ENCODE peak calls at places on chromosomes 3 and 15, in eight cellular contexts. One of them, this sample, is unnamed.

GRCh38 chr3:189712906-189713483 is 81.8 kb downstream of the TP63 start:
- DNase-seq in iris pigment epithelial cell: peak
- DNase-seq in astrocyte of the hippocampus: no peak
- DNase-seq in putamen: no peak
- DNase-seq in brain microvascular endothelial cell: no peak
- DNase-seq in stimulated activated CD4-positive, alpha-beta T cell treated with anti-CD3 and anti-CD28 coated beads, Interleukin-12 subunit alpha, Interleukin-12 subunit beta, amount 100 ng/mL, for 24 hours: no peak
- DNase-seq in MV-4-11: no peak
- DNase-seq in RCC 7860: no peak
- DNase-seq in this sample: no peak

GRCh38 chr15:36221992-36222391 is 357.4 kb upstream of the CDIN1 start:
- DNase-seq in iris pigment epithelial cell: no peak
- DNase-seq in astrocyte of the hippocampus: no peak
- DNase-seq in putamen: no peak
- DNase-seq in brain microvascular endothelial cell: no peak
- DNase-seq in stimulated activated CD4-positive, alpha-beta T cell treated with anti-CD3 and anti-CD28 coated beads, Interleukin-12 subunit alpha, Interleukin-12 subunit beta, amount 100 ng/mL, for 24 hours: no peak
- DNase-seq in MV-4-11: no peak
- DNase-seq in RCC 7860: no peak
- DNase-seq in this sample: no peak

GRCh38 chr3:31448035-31448881 is 84.5 kb upstream of the STT3B start:
- DNase-seq in iris pigment epithelial cell: peak
- DNase-seq in astrocyte of the hippocampus: no peak
- DNase-seq in putamen: no peak
- DNase-seq in brain microvascular endothelial cell: no peak
- DNase-seq in stimulated activated CD4-positive, alpha-beta T cell treated with anti-CD3 and anti-CD28 coated beads, Interleukin-12 subunit alpha, Interleukin-12 subunit beta, amount 100 ng/mL, for 24 hours: no peak
- DNase-seq in MV-4-11: no peak
- DNase-seq in RCC 7860: no peak
- DNase-seq in this sample: peak

GRCh38 chr3:194050782-194051320 is 85.1 kb upstream of the HES1 start:
- DNase-seq in iris pigment epithelial cell: no peak
- DNase-seq in astrocyte of the hippocampus: no peak
- DNase-seq in putamen: no peak
- DNase-seq in brain microvascular endothelial cell: no peak
- DNase-seq in stimulated activated CD4-positive, alpha-beta T cell treated with anti-CD3 and anti-CD28 coated beads, Interleukin-12 subunit alpha, Interleukin-12 subunit beta, amount 100 ng/mL, for 24 hours: no peak
- DNase-seq in MV-4-11: no peak
- DNase-seq in RCC 7860: no peak
- DNase-seq in this sample: no peak

GRCh38 chr15:90300988-90301715 is 35.7 kb downstream of the NGRN start:
- DNase-seq in iris pigment epithelial cell: peak
- DNase-seq in astrocyte of the hippocampus: peak
- DNase-seq in putamen: no peak
- DNase-seq in brain microvascular endothelial cell: peak
- DNase-seq in stimulated activated CD4-positive, alpha-beta T cell treated with anti-CD3 and anti-CD28 coated beads, Interleukin-12 subunit alpha, Interleukin-12 subunit beta, amount 100 ng/mL, for 24 hours: peak
- DNase-seq in MV-4-11: no peak
- DNase-seq in RCC 7860: peak
- DNase-seq in this sample: peak

GRCh38 chr3:143480306-143480852 is 360.8 kb downstream of the CHST2 start:
- DNase-seq in iris pigment epithelial cell: peak
- DNase-seq in astrocyte of the hippocampus: peak
- DNase-seq in putamen: no peak
- DNase-seq in brain microvascular endothelial cell: peak
- DNase-seq in stimulated activated CD4-positive, alpha-beta T cell treated with anti-CD3 and anti-CD28 coated beads, Interleukin-12 subunit alpha, Interleukin-12 subunit beta, amount 100 ng/mL, for 24 hours: no peak
- DNase-seq in MV-4-11: no peak
- DNase-seq in RCC 7860: peak
- DNase-seq in this sample: peak

GRCh38 chr3:149258298-149258697 is 36.7 kb upstream of the CP start:
- DNase-seq in iris pigment epithelial cell: peak
- DNase-seq in astrocyte of the hippocampus: no peak
- DNase-seq in putamen: no peak
- DNase-seq in brain microvascular endothelial cell: peak
- DNase-seq in stimulated activated CD4-positive, alpha-beta T cell treated with anti-CD3 and anti-CD28 coated beads, Interleukin-12 subunit alpha, Interleukin-12 subunit beta, amount 100 ng/mL, for 24 hours: no peak
- DNase-seq in MV-4-11: no peak
- DNase-seq in RCC 7860: no peak
- DNase-seq in this sample: no peak

GRCh38 chr3:99084825-99085224 is 183.3 kb upstream of the DCBLD2 start:
- DNase-seq in iris pigment epithelial cell: no peak
- DNase-seq in astrocyte of the hippocampus: no peak
- DNase-seq in putamen: no peak
- DNase-seq in brain microvascular endothelial cell: no peak
- DNase-seq in stimulated activated CD4-positive, alpha-beta T cell treated with anti-CD3 and anti-CD28 coated beads, Interleukin-12 subunit alpha, Interleukin-12 subunit beta, amount 100 ng/mL, for 24 hours: no peak
- DNase-seq in MV-4-11: no peak
- DNase-seq in RCC 7860: no peak
- DNase-seq in this sample: no peak

GRCh38 chr3:134471521-134472193 is 14.1 kb downstream of the ANAPC13 start:
- DNase-seq in iris pigment epithelial cell: peak
- DNase-seq in astrocyte of the hippocampus: no peak
- DNase-seq in putamen: no peak
- DNase-seq in brain microvascular endothelial cell: peak
- DNase-seq in stimulated activated CD4-positive, alpha-beta T cell treated with anti-CD3 and anti-CD28 coated beads, Interleukin-12 subunit alpha, Interleukin-12 subunit beta, amount 100 ng/mL, for 24 hours: no peak
- DNase-seq in MV-4-11: no peak
- DNase-seq in RCC 7860: no peak
- DNase-seq in this sample: no peak

GRCh38 chr15:34855397-34855796 is 60.0 kb upstream of the ACTC1 start:
- DNase-seq in iris pigment epithelial cell: peak
- DNase-seq in astrocyte of the hippocampus: peak
- DNase-seq in putamen: no peak
- DNase-seq in brain microvascular endothelial cell: no peak
- DNase-seq in stimulated activated CD4-positive, alpha-beta T cell treated with anti-CD3 and anti-CD28 coated beads, Interleukin-12 subunit alpha, Interleukin-12 subunit beta, amount 100 ng/mL, for 24 hours: no peak
- DNase-seq in MV-4-11: peak
- DNase-seq in RCC 7860: peak
- DNase-seq in this sample: no peak

GRCh38 chr3:17359911-17360310 is 382.5 kb downstream of the TBC1D5 start:
- DNase-seq in iris pigment epithelial cell: peak
- DNase-seq in astrocyte of the hippocampus: no peak
- DNase-seq in putamen: no peak
- DNase-seq in brain microvascular endothelial cell: no peak
- DNase-seq in stimulated activated CD4-positive, alpha-beta T cell treated with anti-CD3 and anti-CD28 coated beads, Interleukin-12 subunit alpha, Interleukin-12 subunit beta, amount 100 ng/mL, for 24 hours: no peak
- DNase-seq in MV-4-11: no peak
- DNase-seq in RCC 7860: no peak
- DNase-seq in this sample: no peak